ENCODE peak calls at places on chromosomes 1 and 21, in eight cellular contexts. L, F, T, Y, P, K, I and Z are unnamed samples.

GRCh38 chr21:42084079-42084478 is 13.0 kb downstream of the UMODL1 start:
- DNase-seq in L (no peak), F (no peak), T (no peak), Y (no peak), P (no peak), K (no peak), I (no peak), Z (no peak)

GRCh38 chr1:151837841-151838490 is 1.7 kb downstream of the C2CD4D start:
- DNase-seq in L (no peak), F (no peak), T (no peak), Y (peak), P (no peak), K (no peak), I (peak), Z (peak)

GRCh38 chr21:41966341-41966833 is 12.6 kb upstream of the C2CD2 start:
- DNase-seq in L (no peak), F (no peak), T (no peak), Y (no peak), P (no peak), K (no peak), I (no peak), Z (no peak)

GRCh38 chr1:58968360-58968952 is 184.6 kb upstream of the JUN start:
- DNase-seq in L (peak), F (no peak), T (peak), Y (peak), P (no peak), K (no peak), I (peak), Z (peak)

GRCh38 chr1:215119719-215120118 is 37.2 kb downstream of the KCNK2 start:
- DNase-seq in L (no peak), F (no peak), T (no peak), Y (no peak), P (no peak), K (no peak), I (no peak), Z (peak)

GRCh38 chr1:214928574-214928973 is 154.0 kb upstream of the KCNK2 start:
- DNase-seq in L (no peak), F (no peak), T (no peak), Y (no peak), P (no peak), K (no peak), I (no peak), Z (no peak)

GRCh38 chr21:18142639-18143038 is 102.0 kb upstream of the CHODL start:
- DNase-seq in L (no peak), F (no peak), T (no peak), Y (no peak), P (no peak), K (no peak), I (no peak), Z (no peak)

GRCh38 chr1:198212675-198213074 is 55.9 kb downstream of the NEK7 start:
- DNase-seq in L (no peak), F (no peak), T (no peak), Y (peak), P (no peak), K (no peak), I (no peak), Z (peak)

GRCh38 chr1:102872526-102872925 is 235.8 kb downstream of the COL11A1 start:
- DNase-seq in L (no peak), F (no peak), T (no peak), Y (no peak), P (no peak), K (no peak), I (no peak), Z (no peak)

GRCh38 chr1:55456961-55457360 is 241.8 kb upstream of the USP24 start:
- DNase-seq in L (no peak), F (no peak), T (no peak), Y (no peak), P (no peak), K (no peak), I (no peak), Z (no peak)

GRCh38 chr1:217089239-217090014 is 366.2 kb upstream of the ESRRG start:
- DNase-seq in L (no peak), F (no peak), T (no peak), Y (peak), P (no peak), K (no peak), I (peak), Z (peak)

GRCh38 chr1:84510165-84510564 is 3.8 kb upstream of the GNG5 start:
- DNase-seq in L (no peak), F (no peak), T (no peak), Y (no peak), P (no peak), K (no peak), I (no peak), Z (no peak)

GRCh38 chr21:33078907-33079582 is 9.1 kb downstream of the OLIG1 start:
- DNase-seq in L (no peak), F (no peak), T (peak), Y (peak), P (no peak), K (no peak), I (no peak), Z (peak)

GRCh38 chr1:182968846-182969734 is 16.1 kb upstream of the SHCBP1L start:
- DNase-seq in L (no peak), F (no peak), T (no peak), Y (no peak), P (no peak), K (no peak), I (no peak), Z (no peak)

GRCh38 chr1:32232558-32233304 is 10.5 kb downstream of the EIF3I start:
- DNase-seq in L (no peak), F (no peak), T (no peak), Y (no peak), P (no peak), K (no peak), I (no peak), Z (no peak)

GRCh38 chr21:27580276-27580675 is 613.4 kb upstream of the ADAMTS5 start:
- DNase-seq in L (no peak), F (no peak), T (no peak), Y (no peak), P (no peak), K (no peak), I (no peak), Z (no peak)

GRCh38 chr1:97930472-97930871 is 9.6 kb upstream of the DPYD start:
- DNase-seq in L (no peak), F (no peak), T (no peak), Y (no peak), P (no peak), K (no peak), I (no peak), Z (no peak)

GRCh38 chr1:52659851-52660596 is 27.1 kb downstream of the SHISAL2A start:
- DNase-seq in L (no peak), F (no peak), T (no peak), Y (no peak), P (no peak), K (no peak), I (no peak), Z (no peak)

GRCh38 chr1:109229531-109230127 is 15.9 kb downstream of the SARS1 start:
- DNase-seq in L (no peak), F (no peak), T (no peak), Y (no peak), P (no peak), K (no peak), I (no peak), Z (no peak)

GRCh38 chr21:45592208-45592619 is 50.0 kb upstream of the SLC19A1 start:
- DNase-seq in L (peak), F (no peak), T (peak), Y (no peak), P (peak), K (no peak), I (no peak), Z (no peak)

GRCh38 chr1:33971018-33971710 is 107.3 kb downstream of the HMGB4 start:
- DNase-seq in L (no peak), F (no peak), T (no peak), Y (peak), P (no peak), K (no peak), I (peak), Z (peak)

GRCh38 chr21:31957631-31958030 is 84.8 kb downstream of the HUNK start:
- DNase-seq in L (no peak), F (no peak), T (no peak), Y (no peak), P (no peak), K (no peak), I (no peak), Z (no peak)

GRCh38 chr1:171652234-171652822 is at the start of gene MYOC:
- DNase-seq in L (peak), F (no peak), T (no peak), Y (no peak), P (no peak), K (no peak), I (peak), Z (no peak)

GRCh38 chr1:66452162-66452561 is 81.8 kb upstream of the SGIP1 start:
- DNase-seq in L (no peak), F (no peak), T (no peak), Y (no peak), P (no peak), K (no peak), I (no peak), Z (no peak)

GRCh38 chr1:226519135-226519534 is 29.4 kb upstream of the STUM start:
- DNase-seq in L (no peak), F (no peak), T (no peak), Y (no peak), P (no peak), K (no peak), I (no peak), Z (no peak)

GRCh38 chr1:111649227-111649626 is 29.6 kb downstream of the RAP1A start:
- DNase-seq in L (no peak), F (no peak), T (no peak), Y (no peak), P (no peak), K (no peak), I (no peak), Z (no peak)

GRCh38 chr1:210223174-210223904 is 9.3 kb upstream of the SERTAD4 start:
- DNase-seq in L (no peak), F (no peak), T (no peak), Y (no peak), P (no peak), K (no peak), I (no peak), Z (peak)

GRCh38 chr1:196387766-196388165 is 220.5 kb downstream of the KCNT2 start:
- DNase-seq in L (no peak), F (no peak), T (no peak), Y (no peak), P (no peak), K (no peak), I (no peak), Z (peak)

GRCh38 chr1:231214918-231215675 is 25.9 kb upstream of the GNPAT start:
- DNase-seq in L (no peak), F (no peak), T (peak), Y (no peak), P (no peak), K (no peak), I (no peak), Z (no peak)

GRCh38 chr1:35532497-35533226 is 24.5 kb downstream of the KIAA0319L start:
- DNase-seq in L (no peak), F (no peak), T (no peak), Y (no peak), P (no peak), K (no peak), I (no peak), Z (peak)

GRCh38 chr1:43912607-43913006 is 21.0 kb upstream of the ARTN start:
- DNase-seq in L (peak), F (no peak), T (no peak), Y (peak), P (no peak), K (no peak), I (no peak), Z (peak)

GRCh38 chr1:93814059-93814794 is 64.8 kb downstream of the DNTTIP2 start:
- DNase-seq in L (peak), F (peak), T (peak), Y (peak), P (peak), K (no peak), I (no peak), Z (peak)

GRCh38 chr21:33441489-33442477 is 38.0 kb downstream of the TMEM50B start:
- DNase-seq in L (no peak), F (no peak), T (no peak), Y (peak), P (no peak), K (no peak), I (peak), Z (peak)

GRCh38 chr21:34243562-34243961 is 120.2 kb upstream of the KCNE2 start:
- DNase-seq in L (no peak), F (peak), T (peak), Y (no peak), P (no peak), K (no peak), I (no peak), Z (peak)

GRCh38 chr1:160189649-160190625 is at the start of gene CASQ1:
- DNase-seq in L (peak), F (no peak), T (no peak), Y (peak), P (no peak), K (no peak), I (peak), Z (peak)